ENCODE peak calls at places on chromosomes 5 and 9, in five cellular contexts. A, V, I, R and Z are unnamed samples.

GRCh38 chr9:2718698-2719033 is 1.4 kb downstream of the KCNV2 start:
- DNase-seq in I (no peak), A (no peak), R (no peak), V (no peak), Z (no peak)

GRCh38 chr5:88480245-88480644 is 211.6 kb upstream of the TMEM161B start:
- DNase-seq in R (no peak), A (no peak), V (peak), I (no peak), Z (no peak)

GRCh38 chr9:89714316-89714715 is 109.5 kb downstream of the GADD45G start:
- DNase-seq in R (no peak), A (no peak), I (no peak), V (no peak), Z (no peak)

GRCh38 chr5:42994285-42995151 is 45.6 kb downstream of the ANXA2R start:
- DNase-seq in A (peak), R (peak), I (peak), V (peak), Z (peak)

GRCh38 chr5:150523472-150524350 is 15.8 kb downstream of the NDST1 start:
- DNase-seq in I (peak), A (peak), R (peak), V (peak), Z (no peak)

GRCh38 chr5:147188200-147189108 is 46.4 kb upstream of the STK32A start:
- DNase-seq in I (peak), A (no peak), R (peak), V (peak), Z (peak)

GRCh38 chr5:179754024-179754423 is 21.4 kb downstream of the MAML1 start:
- DNase-seq in I (no peak), A (no peak), R (no peak), V (no peak), Z (no peak)

GRCh38 chr9:94591876-94592275 is 1.7 kb downstream of the FBP2 start:
- DNase-seq in A (no peak), I (no peak), R (no peak), V (no peak), Z (no peak)

GRCh38 chr9:37421914-37422288 is 595 bp upstream of the GRHPR start:
- DNase-seq in R (peak), V (peak), A (peak), I (no peak), Z (no peak)

GRCh38 chr9:35756743-35757526 is 2.9 kb upstream of the MSMP start:
- DNase-seq in I (peak), R (peak), V (peak), A (peak), Z (peak)

GRCh38 chr9:95143591-95144561 is 173.6 kb downstream of the FANCC start:
- DNase-seq in A (peak), V (no peak), I (no peak), R (peak), Z (no peak)

GRCh38 chr9:3868012-3868411 is 342.2 kb upstream of the RFX3 start:
- DNase-seq in I (no peak), V (no peak), A (no peak), R (peak), Z (no peak)

GRCh38 chr5:1272201-1272600 is 22.7 kb downstream of the TERT start:
- DNase-seq in R (no peak), V (no peak), A (no peak), I (no peak), Z (no peak)

GRCh38 chr5:158599132-158599531 is 500.6 kb downstream of the EBF1 start:
- DNase-seq in R (no peak), A (no peak), V (no peak), I (no peak), Z (no peak)

GRCh38 chr5:42992035-42992570 is 48.0 kb downstream of the ANXA2R start:
- DNase-seq in I (no peak), V (peak), A (peak), R (peak), Z (no peak)

GRCh38 chr5:107418902-107419301 is 251.8 kb downstream of the EFNA5 start:
- DNase-seq in A (no peak), R (no peak), V (no peak), I (no peak), Z (no peak)

GRCh38 chr9:113463418-113464285 is at the start of gene RGS3:
- DNase-seq in R (no peak), A (no peak), V (no peak), I (peak), Z (peak)

GRCh38 chr5:9456435-9457042 is 89.3 kb downstream of the SEMA5A start:
- DNase-seq in A (no peak), R (no peak), I (no peak), V (no peak), Z (no peak)

GRCh38 chr9:20524776-20525175 is 97.5 kb downstream of the MLLT3 start:
- DNase-seq in V (no peak), R (no peak), A (no peak), I (no peak), Z (no peak)

GRCh38 chr5:169988947-169989346 is 8.7 kb upstream of the INSYN2B start:
- DNase-seq in R (no peak), V (no peak), I (no peak), A (no peak), Z (no peak)

GRCh38 chr5:14143843-14144585 is 872 bp downstream of the TRIO start:
- DNase-seq in I (peak), V (no peak), A (peak), R (peak), Z (peak)

GRCh38 chr5:50606179-50606578 is 60.3 kb upstream of the PARP8 start:
- DNase-seq in V (no peak), I (no peak), A (no peak), R (no peak), Z (no peak)

GRCh38 chr5:141051526-141051876 is 327 bp downstream of the PCDHB1 start:
- DNase-seq in V (no peak), A (no peak), I (peak), R (no peak), Z (no peak)

GRCh38 chr5:102664946-102665345 is 90.2 kb upstream of the PAM start:
- DNase-seq in V (no peak), I (no peak), R (no peak), A (no peak), Z (no peak)

GRCh38 chr5:7759257-7759871 is 91.6 kb downstream of the CFAP90 start:
- DNase-seq in A (no peak), R (no peak), I (no peak), V (no peak), Z (no peak)

GRCh38 chr5:929596-929995 is 36.9 kb downstream of the TRIP13 start:
- DNase-seq in V (no peak), R (no peak), A (no peak), I (no peak), Z (no peak)

GRCh38 chr5:168472329-168472728 is 13.9 kb upstream of the RARS1 start:
- DNase-seq in I (no peak), A (no peak), V (no peak), R (no peak), Z (no peak)

GRCh38 chr5:160956011-160956410 is 104.0 kb upstream of the ATP10B start:
- DNase-seq in A (no peak), V (no peak), I (no peak), R (no peak), Z (no peak)

GRCh38 chr5:94240616-94241287 is 377.7 kb downstream of the KIAA0825 start:
- DNase-seq in V (no peak), I (no peak), R (no peak), A (no peak), Z (no peak)

GRCh38 chr5:96657068-96657467 is 5.1 kb upstream of the CAST start:
- DNase-seq in A (no peak), R (peak), V (no peak), I (no peak), Z (no peak)

GRCh38 chr5:143205386-143205785 is 198.1 kb downstream of the NR3C1 start:
- DNase-seq in V (no peak), I (no peak), R (no peak), A (no peak), Z (no peak)

GRCh38 chr5:6715758-6716633 is 2.8 kb downstream of the TENT4A start:
- DNase-seq in A (peak), V (no peak), I (no peak), R (no peak), Z (no peak)

GRCh38 chr9:83962165-83962564 is 17.9 kb downstream of the HNRNPK start:
- DNase-seq in V (no peak), A (no peak), R (no peak), I (no peak), Z (no peak)

GRCh38 chr9:35681341-35682002 is 7.7 kb downstream of the CA9 start:
- DNase-seq in A (no peak), R (no peak), I (no peak), V (no peak), Z (no peak)

GRCh38 chr5:115435776-115436712 is 108.5 kb downstream of the FEM1C start:
- DNase-seq in V (no peak), I (no peak), R (no peak), A (no peak), Z (no peak)

GRCh38 chr9:116717150-116717549 is 30.0 kb downstream of the TRIM32 start:
- DNase-seq in A (no peak), I (no peak), V (no peak), R (no peak), Z (no peak)

GRCh38 chr5:344668-345067 is 23.2 kb downstream of the AHRR start:
- DNase-seq in R (no peak), I (no peak), V (no peak), A (no peak), Z (no peak)

DNA sequence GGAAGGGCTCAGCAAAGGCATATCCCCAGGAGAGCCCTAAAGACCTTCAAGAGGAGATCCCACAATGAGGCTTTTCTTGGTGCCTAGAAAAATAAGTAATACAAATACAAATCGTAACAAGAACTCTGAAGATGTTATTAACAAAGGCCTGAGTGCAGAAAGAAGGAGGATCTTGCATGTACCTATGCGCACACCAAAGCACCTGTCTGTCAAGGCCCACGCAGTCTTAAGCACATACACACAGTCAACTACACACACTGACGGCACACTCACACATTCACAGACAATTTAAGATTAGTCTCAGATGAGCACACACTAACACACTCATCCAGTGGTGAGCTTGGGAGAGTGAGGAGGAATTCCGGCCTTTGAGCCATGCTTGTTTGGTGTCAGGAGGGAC is 38.5 kb downstream of the JADE2 start:
- DNase-seq in R (no peak), A (no peak), I (no peak), V (no peak), Z (no peak)
- TF ChIP-seq CTCF in R (no peak), A (no peak), I (no peak), V (no peak), Z (no peak)

DNA sequence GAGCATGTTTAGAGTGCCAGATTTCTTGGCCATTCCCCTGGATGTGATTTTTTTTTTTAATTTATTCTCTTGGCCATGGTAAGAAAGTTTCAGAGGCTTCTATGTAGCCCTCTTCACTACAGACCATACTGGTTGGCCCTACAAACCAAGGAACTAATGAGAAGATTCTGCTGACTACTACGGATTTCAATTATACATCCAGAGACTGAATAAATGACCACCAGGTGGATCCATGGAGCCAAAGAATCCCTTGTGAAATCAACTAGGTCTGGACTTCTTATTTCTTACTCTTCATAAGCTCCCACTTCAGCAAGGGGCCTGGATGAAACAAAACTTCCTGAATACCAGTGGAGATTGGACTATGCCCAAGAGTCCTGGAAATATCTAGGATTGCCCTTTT is 27.6 kb downstream of the ZNF622 start:
- DNase-seq in I (no peak), V (no peak), R (no peak), A (no peak), Z (no peak)
- TF ChIP-seq CTCF in I (no peak), V (no peak), R (no peak), A (no peak), Z (no peak)

DNA sequence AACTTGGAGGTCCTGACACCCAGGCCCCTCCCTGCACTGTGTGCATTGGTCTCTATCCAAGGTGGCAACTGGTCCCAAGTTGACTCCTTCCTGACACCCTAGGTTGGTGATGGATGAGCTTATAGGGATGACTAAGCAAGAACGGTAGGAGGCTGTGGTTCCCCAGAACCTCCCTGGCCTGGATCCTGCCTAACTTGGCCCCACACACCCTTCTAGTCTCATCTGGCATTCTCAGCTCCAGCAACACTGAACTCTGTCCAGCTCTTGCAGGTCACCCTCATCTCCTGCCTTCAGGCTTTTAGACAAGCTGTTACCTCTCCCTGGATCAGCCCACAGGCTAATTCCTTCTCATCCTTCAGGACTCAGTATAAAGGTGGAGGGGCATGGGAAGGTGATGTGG is 16.5 kb downstream of the AQP3 start:
- DNase-seq in A (no peak), V (no peak), R (no peak), I (no peak), Z (no peak)
- TF ChIP-seq CTCF in A (no peak), V (no peak), R (no peak), I (no peak), Z (no peak)

GRCh38 chr5:55307383-55308253 is at the start of the genes DHX29 and MTREX:
- DNase-seq in A (peak), R (peak), I (peak), V (peak), Z (peak)

GRCh38 chr5:55306641-55307382 is 682 bp downstream of the DHX29 start:
- DNase-seq in A (no peak), I (no peak), R (no peak), V (no peak), Z (no peak)

GRCh38 chr5:55303238-55303690 is 4.2 kb downstream of the DHX29 start:
- DNase-seq in V (no peak), I (no peak), R (no peak), A (no peak), Z (no peak)

GRCh38 chr5:55304584-55304983 is 2.9 kb downstream of the DHX29 start:
- DNase-seq in R (no peak), A (no peak), V (no peak), I (no peak), Z (no peak)

GRCh38 chr5:55308254-55308836 is 556 bp downstream of the MTREX start:
- DNase-seq in A (no peak), R (peak), I (peak), V (no peak), Z (no peak)
- TF ChIP-seq CTCF in A (no peak), R (no peak), I (no peak), V (no peak), Z (no peak)

GRCh38 chr9:100064872-100065581 is 33.8 kb downstream of the ERP44 start:
- DNase-seq in R (no peak), A (no peak), V (no peak), I (no peak), Z (no peak)
- TF ChIP-seq CTCF in R (no peak), A (no peak), V (no peak), I (no peak), Z (no peak)

GRCh38 chr9:32703635-32704034 is 68.2 kb upstream of the TAF1L start:
- DNase-seq in A (no peak), R (no peak), I (no peak), V (no peak), Z (no peak)
- TF ChIP-seq CTCF in A (no peak), R (peak), I (no peak), V (no peak), Z (no peak)

GRCh38 chr5:172188033-172188892 is at the start of gene STK10:
- DNase-seq in I (peak), R (peak), V (peak), A (peak), Z (peak)
- TF ChIP-seq CTCF in I (peak), R (peak), V (peak), A (peak), Z (peak)

DNA sequence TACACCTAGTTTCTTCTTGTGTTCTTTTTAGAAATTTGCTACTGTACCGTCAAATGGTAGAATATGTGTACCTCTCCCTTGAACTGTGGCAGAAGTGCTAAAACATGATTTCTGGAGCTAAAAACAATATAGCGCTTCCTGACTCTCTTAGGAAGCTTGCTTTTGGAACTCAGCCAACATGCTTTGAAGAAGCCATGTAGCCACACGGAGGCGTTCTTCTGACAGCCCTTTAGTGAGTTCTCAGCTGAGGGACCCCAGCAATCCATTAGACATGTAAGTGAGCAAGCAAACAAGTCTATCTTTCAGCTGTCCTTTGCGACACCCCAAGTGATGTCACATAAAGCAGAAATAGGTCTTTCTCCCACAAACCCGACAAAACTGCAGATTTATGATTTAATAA is 917.0 kb downstream of the CDH9 start:
- DNase-seq in V (no peak), R (no peak), I (peak), A (no peak), Z (no peak)
- TF ChIP-seq CTCF in V (no peak), R (no peak), I (no peak), A (no peak), Z (no peak)

GRCh38 chr5:41524174-41524573 is 13.8 kb upstream of the PLCXD3 start:
- DNase-seq in R (no peak), I (no peak), V (no peak), A (no peak), Z (no peak)
- TF ChIP-seq CTCF in R (peak), I (peak), V (peak), A (no peak), Z (peak)

GRCh38 chr5:120096413-120096812 is 367.7 kb upstream of the PRR16 start:
- DNase-seq in R (no peak), I (no peak), A (no peak), V (no peak), Z (no peak)

GRCh38 chr5:120091376-120091948 is 372.6 kb upstream of the PRR16 start:
- DNase-seq in V (no peak), A (no peak), R (no peak), I (no peak), Z (no peak)

GRCh38 chr5:120088831-120089230 is 375.3 kb upstream of the PRR16 start:
- DNase-seq in R (no peak), V (no peak), A (no peak), I (no peak), Z (no peak)

GRCh38 chr5:120092649-120093048 is 371.5 kb upstream of the PRR16 start:
- DNase-seq in A (no peak), I (no peak), R (no peak), V (no peak), Z (no peak)

GRCh38 chr5:120093178-120093577 is 370.9 kb upstream of the PRR16 start:
- DNase-seq in V (no peak), A (no peak), I (no peak), R (no peak), Z (no peak)
- TF ChIP-seq CTCF in V (no peak), A (no peak), I (no peak), R (no peak), Z (no peak)